ENCODE peak calls at places on chromosome 17, in four cellular contexts. L is cardiac muscle cell, F is right lobe of liver, T is activated B cell treated with CpG ODN at 0.5 μM for 24 hours. M is an unnamed sample.

GRCh38 chr17:33371377-33371776 is 78.3 kb upstream of the ASIC2 start:
- DNase-seq in L (no peak), F (no peak), T (no peak), M (no peak)

GRCh38 chr17:57927048-57927723 is 28.0 kb downstream of the CUEDC1 start:
- DNase-seq in L (peak), F (no peak), T (no peak), M (no peak)

GRCh38 chr17:44601574-44602372 is 44.5 kb downstream of the FZD2 start:
- DNase-seq in L (no peak), F (no peak), T (no peak), M (no peak)

GRCh38 chr17:77675816-77676799 is 282.4 kb upstream of the TNRC6C start:
- DNase-seq in L (peak), F (peak), T (no peak), M (no peak)

GRCh38 chr17:30567231-30568116 is 90.3 kb downstream of the GOSR1 start:
- DNase-seq in L (no peak), F (no peak), T (no peak), M (no peak)

GRCh38 chr17:65576939-65577338 is 15.5 kb upstream of the AXIN2 start:
- DNase-seq in L (no peak), F (no peak), T (no peak), M (no peak)

GRCh38 chr17:51118330-51119195 is 2.1 kb downstream of the SPAG9 start:
- DNase-seq in L (no peak), F (peak), T (no peak), M (no peak)

GRCh38 chr17:40122466-40122943 is 734 bp downstream of the MSL1 start:
- DNase-seq in L (peak), F (peak), T (peak), M (peak)

GRCh38 chr17:64183815-64184397 is 54.0 kb upstream of the ERN1 start:
- DNase-seq in L (no peak), F (no peak), T (no peak), M (no peak)

GRCh38 chr17:76678330-76678729 is 32.4 kb downstream of the MXRA7 start:
- DNase-seq in L (no peak), F (no peak), T (no peak), M (no peak)

GRCh38 chr17:83062818-83063671 is 16.4 kb upstream of the METRNL start:
- DNase-seq in L (no peak), F (peak), T (peak), M (no peak)

GRCh38 chr17:15516150-15516549 is 47.1 kb downstream of the TVP23C start:
- DNase-seq in L (peak), F (no peak), T (no peak), M (no peak)

GRCh38 chr17:67867591-67867990 is 42.3 kb downstream of the BPTF start:
- DNase-seq in L (no peak), F (no peak), T (no peak), M (no peak)

GRCh38 chr17:74354123-74354522 is 7.5 kb downstream of the BTBD17 start:
- DNase-seq in L (no peak), F (no peak), T (peak), M (peak)

GRCh38 chr17:59762022-59762825 is 54.8 kb downstream of the VMP1 start:
- DNase-seq in L (peak), F (no peak), T (no peak), M (peak)

GRCh38 chr17:76491271-76492184 is 9.7 kb downstream of the RHBDF2 start:
- DNase-seq in L (no peak), F (no peak), T (peak), M (no peak)

GRCh38 chr17:57724038-57724728 is 20.9 kb downstream of the CCDC182 start:
- DNase-seq in L (no peak), F (no peak), T (no peak), M (peak)

GRCh38 chr17:59695943-59696681 is 11.1 kb downstream of the PTRH2 start:
- DNase-seq in L (peak), F (no peak), T (no peak), M (no peak)

GRCh38 chr17:68197091-68197996 is 50.5 kb upstream of the AMZ2 start:
- DNase-seq in L (no peak), F (no peak), T (peak), M (peak)

GRCh38 chr17:64572682-64573154 is 65.9 kb downstream of the CEP95 start:
- DNase-seq in L (peak), F (no peak), T (no peak), M (peak)

GRCh38 chr17:27634781-27635180 is 3.8 kb downstream of the LGALS9 start:
- DNase-seq in L (no peak), F (no peak), T (no peak), M (no peak)

DNA sequence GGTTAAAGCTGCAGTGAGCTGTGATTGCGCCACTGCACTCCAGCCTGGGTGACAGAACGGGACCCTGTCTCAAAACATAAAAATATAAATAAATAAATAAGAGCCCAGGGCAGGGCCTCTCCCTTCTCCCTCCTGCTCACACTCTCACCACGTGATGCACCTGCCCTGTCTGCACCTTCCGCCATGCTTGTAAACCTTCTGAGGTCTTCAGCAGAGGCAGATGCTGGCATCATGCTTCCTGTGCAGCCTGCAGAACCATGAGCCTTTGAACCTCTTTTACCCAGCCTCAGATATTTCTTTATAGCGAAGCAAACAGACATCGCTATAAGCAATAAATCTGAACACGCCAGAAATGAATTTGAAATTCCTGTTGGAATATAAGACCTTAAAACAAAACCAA is 48.5 kb downstream of the HNF1B start:
- DNase-seq in L (no peak), F (no peak), T (no peak), M (no peak)
- TF ChIP-seq CTCF in L (no peak), F (no peak), T (no peak), M (no peak)

GRCh38 chr17:56624947-56625346 is 31.4 kb downstream of the NOG start:
- DNase-seq in L (no peak), F (no peak), T (no peak), M (no peak)

GRCh38 chr17:56624315-56624714 is 30.8 kb downstream of the NOG start:
- DNase-seq in L (no peak), F (no peak), T (no peak), M (no peak)

GRCh38 chr17:56630202-56630601 is 36.7 kb downstream of the NOG start:
- DNase-seq in L (no peak), F (no peak), T (no peak), M (no peak)

GRCh38 chr17:56633681-56634080 is 40.2 kb downstream of the NOG start:
- DNase-seq in L (no peak), F (no peak), T (no peak), M (no peak)

GRCh38 chr17:56629450-56630187 is 36.1 kb downstream of the NOG start:
- DNase-seq in L (peak), F (no peak), T (no peak), M (no peak)
- TF ChIP-seq CTCF in L (peak), F (peak), T (no peak), M (no peak)

GRCh38 chr17:13600475-13601316 is 1.0 kb downstream of the HS3ST3A1 start:
- DNase-seq in L (peak), F (no peak), T (no peak), M (peak)

GRCh38 chr17:13598353-13599167 is 3.2 kb downstream of the HS3ST3A1 start:
- DNase-seq in L (no peak), F (no peak), T (no peak), M (no peak)

GRCh38 chr17:13601317-13601775 is 383 bp downstream of the HS3ST3A1 start:
- DNase-seq in L (no peak), F (no peak), T (no peak), M (peak)

GRCh38 chr17:13599168-13599577 is 2.6 kb downstream of the HS3ST3A1 start:
- DNase-seq in L (no peak), F (no peak), T (no peak), M (no peak)

GRCh38 chr17:13599808-13600398 is 1.8 kb downstream of the HS3ST3A1 start:
- DNase-seq in L (no peak), F (no peak), T (no peak), M (no peak)
- TF ChIP-seq CTCF in L (no peak), F (no peak), T (no peak), M (no peak)

DNA sequence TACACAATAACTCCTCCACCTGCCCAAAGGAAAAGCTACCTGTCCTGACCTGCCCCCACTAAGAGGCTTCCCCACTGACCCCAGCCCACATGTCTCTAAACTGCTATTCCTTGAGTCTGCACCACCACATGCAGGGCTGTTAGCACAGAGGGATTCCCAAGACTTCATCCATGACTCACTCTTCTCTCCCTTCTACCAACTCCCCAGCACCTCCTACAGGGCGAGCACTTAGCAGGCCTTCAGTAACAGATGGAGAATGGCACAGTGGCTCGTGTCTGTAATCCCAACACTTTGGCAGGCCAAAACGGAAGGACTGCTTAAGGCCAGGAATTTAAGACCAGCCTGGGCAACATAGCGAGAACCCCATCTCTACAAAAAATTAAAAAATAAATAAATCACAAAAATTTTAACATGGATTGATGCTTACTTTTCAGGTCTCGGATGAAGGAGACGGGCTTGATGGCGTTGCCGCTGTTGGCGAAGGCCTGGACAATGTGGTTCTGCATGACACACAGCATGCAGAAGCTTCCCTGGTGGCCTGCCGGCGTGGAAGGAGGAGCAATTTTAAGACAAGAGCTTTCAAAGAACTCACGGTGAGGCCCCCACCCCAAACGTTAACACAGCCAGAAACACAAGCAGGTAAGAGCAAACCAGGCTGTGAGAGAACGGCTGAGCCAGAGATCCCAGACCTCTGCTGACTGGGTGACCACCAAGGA is 12.0 kb downstream of the USP36 start:
- DNase-seq in L (peak), F (no peak), T (no peak), M (no peak)
- TF ChIP-seq CTCF in L (peak), F (no peak), T (no peak), M (no peak)

GRCh38 chr17:10626378-10626777 is 30.7 kb downstream of the MYH3 start:
- DNase-seq in L (no peak), F (no peak), T (no peak), M (no peak)

GRCh38 chr17:10629706-10630105 is 27.4 kb downstream of the MYH3 start:
- DNase-seq in L (no peak), F (no peak), T (no peak), M (no peak)

GRCh38 chr17:10631048-10631700 is 25.9 kb downstream of the MYH3 start:
- DNase-seq in L (peak), F (no peak), T (no peak), M (peak)

GRCh38 chr17:10631701-10632100 is 25.4 kb downstream of the MYH3 start:
- DNase-seq in L (no peak), F (no peak), T (no peak), M (no peak)

DNA sequence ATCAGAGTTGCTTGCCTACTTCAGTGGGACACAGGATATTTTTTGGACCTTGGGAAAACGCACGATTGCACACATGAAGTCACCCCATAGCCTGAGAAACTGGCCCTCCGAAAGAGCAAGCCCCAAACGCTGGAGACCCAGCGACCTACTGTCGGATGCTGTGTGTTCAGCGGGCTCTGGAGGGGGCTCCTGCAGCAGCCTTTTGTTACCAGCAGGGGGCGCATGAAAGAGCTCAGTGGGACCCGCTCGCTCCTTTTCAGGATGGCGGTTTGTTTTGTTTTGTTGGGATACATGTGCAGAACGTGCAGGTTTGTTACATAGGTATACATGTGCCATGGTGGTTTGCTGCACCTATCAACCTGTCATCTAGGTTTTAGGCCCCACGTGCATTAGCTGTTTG is 28.4 kb downstream of the MYH3 start:
- DNase-seq in L (no peak), F (no peak), T (no peak), M (no peak)
- TF ChIP-seq CTCF in L (peak), F (peak), T (no peak), M (no peak)

GRCh38 chr17:38731526-38732294 is 1.6 kb downstream of the CISD3 start:
- DNase-seq in L (no peak), F (no peak), T (no peak), M (no peak)

GRCh38 chr17:38728290-38728831 is 1.8 kb upstream of the CISD3 start:
- DNase-seq in L (no peak), F (peak), T (no peak), M (no peak)

GRCh38 chr17:38729368-38729885 is 714 bp upstream of the CISD3 start:
- DNase-seq in L (no peak), F (no peak), T (no peak), M (no peak)

GRCh38 chr17:38730526-38731379 is 612 bp downstream of the CISD3 start:
- DNase-seq in L (peak), F (peak), T (no peak), M (no peak)

DNA sequence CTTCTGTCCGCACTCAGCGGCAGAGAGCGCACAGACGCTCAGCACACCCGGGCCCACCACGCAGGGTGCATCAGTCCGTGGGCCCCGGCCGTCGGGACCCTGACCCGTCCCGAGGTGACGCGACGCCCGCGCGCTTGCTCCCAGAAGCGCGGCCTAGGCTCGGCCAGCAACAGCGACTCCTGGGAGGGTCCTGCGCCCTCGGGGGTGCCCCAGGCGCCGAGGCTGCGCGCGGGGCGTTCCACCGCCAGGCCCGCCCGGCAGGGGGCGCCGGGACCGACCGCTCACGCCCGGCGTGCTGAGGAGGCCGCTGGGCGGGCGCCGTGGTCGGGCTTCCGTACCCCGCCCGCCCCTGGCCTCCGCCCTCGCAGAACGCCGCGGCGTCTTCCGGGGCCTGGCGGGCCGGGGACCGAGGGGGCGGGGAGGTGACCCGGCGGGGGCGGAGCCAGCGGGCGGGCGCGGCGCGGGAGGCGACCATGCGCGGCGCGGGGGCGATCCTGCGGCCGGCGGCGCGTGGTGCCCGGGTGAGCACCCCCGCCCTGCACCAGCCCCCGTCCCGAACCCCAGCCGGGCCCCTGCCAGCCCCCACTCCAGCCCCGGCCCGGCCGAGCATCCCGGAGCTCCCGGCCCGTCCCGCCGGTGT is at the start of gene CISD3:
- DNase-seq in L (peak), F (peak), T (peak), M (peak)
- TF ChIP-seq CTCF in L (peak), F (peak), T (no peak), M (peak)

M was measured in GM13976.